ENCODE peak calls at places on chromosome 22, in ten cellular contexts. One of them, this sample, is unnamed.
A peak's percentile ranks its signal among the peaks of the same experiment; 100 is the strongest.

GRCh38 chr22:30538280-30538679 is 8.3 kb downstream of the SEC14L6 start:
- DNase-seq in pancreas: no peak
- DNase-seq in choroid plexus epithelial cell: peak; percentile 41
- DNase-seq in tibial artery: no peak
- DNase-seq in A549: no peak
- DNase-seq in ELF-1: no peak
- DNase-seq in body of pancreas: no peak
- DNase-seq in substantia nigra: no peak
- DNase-seq in HL-60: peak; percentile 8
- DNase-seq in esophagus squamous epithelium: no peak
- DNase-seq in this sample: no peak

GRCh38 chr22:19443544-19444211 is 3.8 kb downstream of the C22orf39 start:
- DNase-seq in pancreas: no peak
- DNase-seq in choroid plexus epithelial cell: no peak
- DNase-seq in tibial artery: no peak
- DNase-seq in A549: no peak
- DNase-seq in ELF-1: no peak
- DNase-seq in body of pancreas: no peak
- DNase-seq in substantia nigra: no peak
- DNase-seq in HL-60: no peak
- DNase-seq in esophagus squamous epithelium: no peak
- DNase-seq in this sample: no peak

GRCh38 chr22:21000987-21001600 is 824 bp downstream of the THAP7 start:
- DNase-seq in pancreas: no peak
- DNase-seq in choroid plexus epithelial cell: no peak
- DNase-seq in tibial artery: peak; percentile 41
- DNase-seq in A549: no peak
- DNase-seq in ELF-1: no peak
- DNase-seq in body of pancreas: no peak
- DNase-seq in substantia nigra: no peak
- DNase-seq in HL-60: no peak
- DNase-seq in esophagus squamous epithelium: no peak
- DNase-seq in this sample: no peak

GRCh38 chr22:41561788-41562187 is 978 bp downstream of the CSDC2 start:
- DNase-seq in pancreas: peak; percentile 59
- DNase-seq in choroid plexus epithelial cell: no peak
- DNase-seq in tibial artery: no peak
- DNase-seq in A549: no peak
- DNase-seq in ELF-1: no peak
- DNase-seq in body of pancreas: peak; percentile 78
- DNase-seq in substantia nigra: no peak
- DNase-seq in HL-60: no peak
- DNase-seq in esophagus squamous epithelium: no peak
- DNase-seq in this sample: no peak

GRCh38 chr22:17167486-17167885 is 8.4 kb upstream of the HDHD5 start:
- DNase-seq in pancreas: peak; percentile 53
- DNase-seq in choroid plexus epithelial cell: no peak
- DNase-seq in tibial artery: no peak
- DNase-seq in A549: no peak
- DNase-seq in ELF-1: no peak
- DNase-seq in body of pancreas: peak; percentile 41
- DNase-seq in substantia nigra: peak; percentile 28
- DNase-seq in HL-60: no peak
- DNase-seq in esophagus squamous epithelium: no peak
- DNase-seq in this sample: no peak

GRCh38 chr22:24423519-24424000 is 3.8 kb upstream of the ADORA2A start:
- DNase-seq in pancreas: peak; percentile 54
- DNase-seq in choroid plexus epithelial cell: peak; percentile 24
- DNase-seq in tibial artery: no peak
- DNase-seq in A549: peak; percentile 57
- DNase-seq in ELF-1: peak; percentile 51
- DNase-seq in body of pancreas: peak; percentile 42
- DNase-seq in substantia nigra: peak; percentile 37
- DNase-seq in HL-60: peak; percentile 46
- DNase-seq in esophagus squamous epithelium: no peak
- DNase-seq in this sample: peak; percentile 70

GRCh38 chr22:26327306-26327705 is 101.8 kb upstream of the ASPHD2 start:
- DNase-seq in pancreas: no peak
- DNase-seq in choroid plexus epithelial cell: no peak
- DNase-seq in tibial artery: no peak
- DNase-seq in A549: no peak
- DNase-seq in ELF-1: no peak
- DNase-seq in body of pancreas: no peak
- DNase-seq in substantia nigra: no peak
- DNase-seq in HL-60: no peak
- DNase-seq in esophagus squamous epithelium: no peak
- DNase-seq in this sample: no peak

GRCh38 chr22:24977370-24978230 is 25.1 kb downstream of the KIAA1671 start:
- DNase-seq in pancreas: peak; percentile 37
- DNase-seq in choroid plexus epithelial cell: peak; percentile 28
- DNase-seq in tibial artery: peak; percentile 66
- DNase-seq in A549: no peak
- DNase-seq in ELF-1: peak; percentile 77
- DNase-seq in body of pancreas: peak; percentile 30
- DNase-seq in substantia nigra: no peak
- DNase-seq in HL-60: no peak
- DNase-seq in esophagus squamous epithelium: no peak
- DNase-seq in this sample: no peak

GRCh38 chr22:50102946-50103345 is 13.1 kb downstream of the MOV10L1 start:
- DNase-seq in pancreas: no peak
- DNase-seq in choroid plexus epithelial cell: no peak
- DNase-seq in tibial artery: no peak
- DNase-seq in A549: peak; percentile 10
- DNase-seq in ELF-1: peak; percentile 28
- DNase-seq in body of pancreas: no peak
- DNase-seq in substantia nigra: no peak
- DNase-seq in HL-60: peak; percentile 39
- DNase-seq in esophagus squamous epithelium: no peak
- DNase-seq in this sample: peak; percentile 38

GRCh38 chr22:17205432-17205831 is 13.8 kb downstream of the ADA2 start:
- DNase-seq in pancreas: no peak
- DNase-seq in choroid plexus epithelial cell: no peak
- DNase-seq in tibial artery: no peak
- DNase-seq in A549: no peak
- DNase-seq in ELF-1: no peak
- DNase-seq in body of pancreas: no peak
- DNase-seq in substantia nigra: no peak
- DNase-seq in HL-60: peak; percentile 14
- DNase-seq in esophagus squamous epithelium: no peak
- DNase-seq in this sample: no peak

GRCh38 chr22:43885319-43885671 is 6.5 kb downstream of the PNPLA5 start:
- DNase-seq in pancreas: no peak
- DNase-seq in choroid plexus epithelial cell: no peak
- DNase-seq in tibial artery: no peak
- DNase-seq in A549: no peak
- DNase-seq in ELF-1: no peak
- DNase-seq in body of pancreas: no peak
- DNase-seq in substantia nigra: no peak
- DNase-seq in HL-60: no peak
- DNase-seq in esophagus squamous epithelium: no peak
- DNase-seq in this sample: no peak

GRCh38 chr22:30361916-30362631 is 5.3 kb downstream of the CCDC157 start:
- DNase-seq in pancreas: no peak
- DNase-seq in choroid plexus epithelial cell: no peak
- DNase-seq in tibial artery: no peak
- DNase-seq in A549: no peak
- DNase-seq in ELF-1: no peak
- DNase-seq in body of pancreas: no peak
- DNase-seq in substantia nigra: no peak
- DNase-seq in HL-60: no peak
- DNase-seq in esophagus squamous epithelium: no peak
- DNase-seq in this sample: no peak

GRCh38 chr22:47202819-47203553 is 440.5 kb downstream of the TBC1D22A start:
- DNase-seq in pancreas: no peak
- DNase-seq in choroid plexus epithelial cell: no peak
- DNase-seq in tibial artery: no peak
- DNase-seq in A549: no peak
- DNase-seq in ELF-1: no peak
- DNase-seq in body of pancreas: no peak
- DNase-seq in substantia nigra: no peak
- DNase-seq in HL-60: no peak
- DNase-seq in esophagus squamous epithelium: no peak
- DNase-seq in this sample: no peak

GRCh38 chr22:44894782-44895181 is 115.0 kb downstream of the PHF21B start:
- DNase-seq in pancreas: no peak
- DNase-seq in choroid plexus epithelial cell: no peak
- DNase-seq in tibial artery: no peak
- DNase-seq in A549: no peak
- DNase-seq in ELF-1: peak; percentile 27
- DNase-seq in body of pancreas: no peak
- DNase-seq in substantia nigra: no peak
- DNase-seq in HL-60: no peak
- DNase-seq in esophagus squamous epithelium: no peak
- DNase-seq in this sample: no peak

GRCh38 chr22:17855891-17856290 is 81.6 kb upstream of the BID start:
- DNase-seq in pancreas: no peak
- DNase-seq in choroid plexus epithelial cell: no peak
- DNase-seq in tibial artery: no peak
- DNase-seq in A549: no peak
- DNase-seq in ELF-1: no peak
- DNase-seq in body of pancreas: no peak
- DNase-seq in substantia nigra: no peak
- DNase-seq in HL-60: no peak
- DNase-seq in esophagus squamous epithelium: no peak
- DNase-seq in this sample: no peak

GRCh38 chr22:45934659-45935341 is 42.2 kb downstream of the WNT7B start:
- DNase-seq in pancreas: peak; percentile 46
- DNase-seq in choroid plexus epithelial cell: peak; percentile 46
- DNase-seq in tibial artery: no peak
- DNase-seq in A549: peak; percentile 85
- DNase-seq in ELF-1: no peak
- DNase-seq in body of pancreas: peak; percentile 43
- DNase-seq in substantia nigra: no peak
- DNase-seq in HL-60: no peak
- DNase-seq in esophagus squamous epithelium: no peak
- DNase-seq in this sample: no peak